ENCODE peak calls at places on chromosomes 11 and 22, in four cellular contexts. One of them, this sample, is unnamed.

GRCh38 chr22:17874231-17874630 is 100.0 kb upstream of the BID start:
- DNase-seq in CD4-positive, alpha-beta memory T cell: no peak
- DNase-seq in iPS DF 19.7: no peak
- DNase-seq in fibroblast of pulmonary artery: no peak
- DNase-seq in this sample: no peak

GRCh38 chr22:21921729-21922128 is 30.9 kb downstream of the PPM1F start:
- DNase-seq in CD4-positive, alpha-beta memory T cell: no peak
- DNase-seq in iPS DF 19.7: no peak
- DNase-seq in fibroblast of pulmonary artery: no peak
- DNase-seq in this sample: no peak

GRCh38 chr11:100740440-100740839 is 53.4 kb downstream of the ARHGAP42 start:
- DNase-seq in CD4-positive, alpha-beta memory T cell: no peak
- DNase-seq in iPS DF 19.7: no peak
- DNase-seq in fibroblast of pulmonary artery: peak; percentile 75
- DNase-seq in this sample: peak; percentile 47

GRCh38 chr11:117597083-117597482 is 199.9 kb downstream of the DSCAML1 start:
- DNase-seq in CD4-positive, alpha-beta memory T cell: peak; percentile 24
- DNase-seq in iPS DF 19.7: no peak
- DNase-seq in fibroblast of pulmonary artery: peak; percentile 47
- DNase-seq in this sample: peak; percentile 36

GRCh38 chr22:32499666-32500065 is 25.1 kb downstream of the FBXO7 start:
- DNase-seq in CD4-positive, alpha-beta memory T cell: no peak
- DNase-seq in iPS DF 19.7: no peak
- DNase-seq in fibroblast of pulmonary artery: no peak
- DNase-seq in this sample: no peak

GRCh38 chr11:114366331-114367243 is 33.7 kb downstream of the C11orf71 start:
- DNase-seq in CD4-positive, alpha-beta memory T cell: no peak
- DNase-seq in iPS DF 19.7: no peak
- DNase-seq in fibroblast of pulmonary artery: peak; percentile 88
- DNase-seq in this sample: peak; percentile 63

GRCh38 chr11:68430801-68431200 is 29.8 kb upstream of the PPP6R3 start:
- DNase-seq in CD4-positive, alpha-beta memory T cell: no peak
- DNase-seq in iPS DF 19.7: no peak
- DNase-seq in fibroblast of pulmonary artery: no peak
- DNase-seq in this sample: no peak

GRCh38 chr11:131544591-131544990 is 174.2 kb downstream of the NTM start:
- DNase-seq in CD4-positive, alpha-beta memory T cell: no peak
- DNase-seq in iPS DF 19.7: no peak
- DNase-seq in fibroblast of pulmonary artery: no peak
- DNase-seq in this sample: no peak

GRCh38 chr11:118168751-118169150 is 7.7 kb downstream of the SCN2B start:
- DNase-seq in CD4-positive, alpha-beta memory T cell: no peak
- DNase-seq in iPS DF 19.7: no peak
- DNase-seq in fibroblast of pulmonary artery: no peak
- DNase-seq in this sample: no peak

GRCh38 chr22:44181033-44181911 is 547 bp downstream of the PARVG start:
- DNase-seq in CD4-positive, alpha-beta memory T cell: peak; percentile 52
- DNase-seq in iPS DF 19.7: no peak
- DNase-seq in fibroblast of pulmonary artery: no peak
- DNase-seq in this sample: peak; percentile 46

GRCh38 chr11:68976095-68976494 is 4.7 kb downstream of the MRGPRD start:
- DNase-seq in CD4-positive, alpha-beta memory T cell: no peak
- DNase-seq in iPS DF 19.7: no peak
- DNase-seq in fibroblast of pulmonary artery: no peak
- DNase-seq in this sample: no peak

GRCh38 chr11:3971756-3972404 is 116.4 kb downstream of the STIM1 start:
- DNase-seq in CD4-positive, alpha-beta memory T cell: no peak
- DNase-seq in iPS DF 19.7: no peak
- DNase-seq in fibroblast of pulmonary artery: no peak
- DNase-seq in this sample: peak; percentile 48

GRCh38 chr11:80929406-80929805 is 1488.6 kb upstream of the TENM4 start:
- DNase-seq in CD4-positive, alpha-beta memory T cell: no peak
- DNase-seq in iPS DF 19.7: no peak
- DNase-seq in fibroblast of pulmonary artery: no peak
- DNase-seq in this sample: no peak

GRCh38 chr22:23122216-23122957 is 19.4 kb downstream of the RSPH14 start:
- DNase-seq in CD4-positive, alpha-beta memory T cell: no peak
- DNase-seq in iPS DF 19.7: no peak
- DNase-seq in fibroblast of pulmonary artery: no peak
- DNase-seq in this sample: no peak

GRCh38 chr11:86790867-86791849 is 9.2 kb upstream of the PRSS23 start:
- DNase-seq in CD4-positive, alpha-beta memory T cell: no peak
- DNase-seq in iPS DF 19.7: no peak
- DNase-seq in fibroblast of pulmonary artery: no peak
- DNase-seq in this sample: no peak

GRCh38 chr11:74687237-74688005 is 43.8 kb downstream of the CHRDL2 start:
- DNase-seq in CD4-positive, alpha-beta memory T cell: no peak
- DNase-seq in iPS DF 19.7: no peak
- DNase-seq in fibroblast of pulmonary artery: no peak
- DNase-seq in this sample: peak; percentile 54

GRCh38 chr11:106889718-106890117 is 128.6 kb downstream of the GUCY1A2 start:
- DNase-seq in CD4-positive, alpha-beta memory T cell: no peak
- DNase-seq in iPS DF 19.7: no peak
- DNase-seq in fibroblast of pulmonary artery: no peak
- DNase-seq in this sample: no peak

GRCh38 chr11:19973136-19973635 is 187.1 kb downstream of the DBX1 start:
- DNase-seq in CD4-positive, alpha-beta memory T cell: no peak
- DNase-seq in iPS DF 19.7: no peak
- DNase-seq in fibroblast of pulmonary artery: no peak
- DNase-seq in this sample: no peak

GRCh38 chr22:45127866-45128265 is 35.9 kb upstream of the NUP50 start:
- DNase-seq in CD4-positive, alpha-beta memory T cell: no peak
- DNase-seq in iPS DF 19.7: no peak
- DNase-seq in fibroblast of pulmonary artery: peak; percentile 22
- DNase-seq in this sample: no peak

GRCh38 chr22:35043932-35044319 is 22.0 kb upstream of the ISX start:
- DNase-seq in CD4-positive, alpha-beta memory T cell: no peak
- DNase-seq in iPS DF 19.7: no peak
- DNase-seq in fibroblast of pulmonary artery: no peak
- DNase-seq in this sample: no peak

GRCh38 chr22:36305813-36306212 is 52.9 kb downstream of the APOL1 start:
- DNase-seq in CD4-positive, alpha-beta memory T cell: no peak
- DNase-seq in iPS DF 19.7: no peak
- DNase-seq in fibroblast of pulmonary artery: no peak
- DNase-seq in this sample: no peak

GRCh38 chr22:41341990-41342389 is 39.8 kb upstream of the TEF start:
- DNase-seq in CD4-positive, alpha-beta memory T cell: no peak
- DNase-seq in iPS DF 19.7: no peak
- DNase-seq in fibroblast of pulmonary artery: no peak
- DNase-seq in this sample: no peak

GRCh38 chr11:28447226-28447625 is 339.0 kb downstream of the METTL15 start:
- DNase-seq in CD4-positive, alpha-beta memory T cell: no peak
- DNase-seq in iPS DF 19.7: no peak
- DNase-seq in fibroblast of pulmonary artery: peak; percentile 35
- DNase-seq in this sample: peak; percentile 7

GRCh38 chr11:110524227-110524626 is 94.5 kb downstream of the FDX1 start:
- DNase-seq in CD4-positive, alpha-beta memory T cell: no peak
- DNase-seq in iPS DF 19.7: no peak
- DNase-seq in fibroblast of pulmonary artery: peak; percentile 65
- DNase-seq in this sample: peak; percentile 91

GRCh38 chr11:32310218-32310601 is 125.1 kb downstream of the WT1 start:
- DNase-seq in CD4-positive, alpha-beta memory T cell: no peak
- DNase-seq in iPS DF 19.7: no peak
- DNase-seq in fibroblast of pulmonary artery: no peak
- DNase-seq in this sample: peak; percentile 29

GRCh38 chr11:60938500-60938899 is 13.5 kb downstream of the SLC15A3 start:
- DNase-seq in CD4-positive, alpha-beta memory T cell: no peak
- DNase-seq in iPS DF 19.7: no peak
- DNase-seq in fibroblast of pulmonary artery: no peak
- DNase-seq in this sample: no peak

GRCh38 chr11:8934735-8935478 is 2.2 kb upstream of the C11orf16 start:
- DNase-seq in CD4-positive, alpha-beta memory T cell: no peak
- DNase-seq in iPS DF 19.7: no peak
- DNase-seq in fibroblast of pulmonary artery: peak; percentile 71
- DNase-seq in this sample: peak; percentile 91

GRCh38 chr22:20591660-20592310 is 84.4 kb downstream of the MED15 start:
- DNase-seq in CD4-positive, alpha-beta memory T cell: no peak
- DNase-seq in iPS DF 19.7: no peak
- DNase-seq in fibroblast of pulmonary artery: no peak
- DNase-seq in this sample: peak; percentile 75

GRCh38 chr22:49959782-49960158 is 802 bp upstream of the PIM3 start:
- DNase-seq in CD4-positive, alpha-beta memory T cell: no peak
- DNase-seq in iPS DF 19.7: no peak
- DNase-seq in fibroblast of pulmonary artery: no peak
- DNase-seq in this sample: peak; percentile 49

GRCh38 chr11:117919326-117920275 is 9.6 kb downstream of the TMPRSS13 start:
- DNase-seq in CD4-positive, alpha-beta memory T cell: no peak
- DNase-seq in iPS DF 19.7: no peak
- DNase-seq in fibroblast of pulmonary artery: no peak
- DNase-seq in this sample: no peak

GRCh38 chr11:119254239-119254638 is 48.1 kb downstream of the CBL start:
- DNase-seq in CD4-positive, alpha-beta memory T cell: no peak
- DNase-seq in iPS DF 19.7: no peak
- DNase-seq in fibroblast of pulmonary artery: no peak
- DNase-seq in this sample: no peak

GRCh38 chr11:6992457-6993431 is 27.4 kb downstream of the ZNF214 start:
- DNase-seq in CD4-positive, alpha-beta memory T cell: no peak
- DNase-seq in iPS DF 19.7: no peak
- DNase-seq in fibroblast of pulmonary artery: peak; percentile 82
- DNase-seq in this sample: peak; percentile 91

GRCh38 chr11:112477929-112478317 is 217.3 kb upstream of the PLET1 start:
- DNase-seq in CD4-positive, alpha-beta memory T cell: no peak
- DNase-seq in iPS DF 19.7: no peak
- DNase-seq in fibroblast of pulmonary artery: no peak
- DNase-seq in this sample: no peak

GRCh38 chr22:29994941-29995340 is 85.3 kb upstream of the HORMAD2 start:
- DNase-seq in CD4-positive, alpha-beta memory T cell: no peak
- DNase-seq in iPS DF 19.7: no peak
- DNase-seq in fibroblast of pulmonary artery: peak; percentile 54
- DNase-seq in this sample: peak; percentile 19

GRCh38 chr11:118215765-118216164 is 9.0 kb downstream of the JAML start:
- DNase-seq in CD4-positive, alpha-beta memory T cell: no peak
- DNase-seq in iPS DF 19.7: no peak
- DNase-seq in fibroblast of pulmonary artery: no peak
- DNase-seq in this sample: no peak

GRCh38 chr11:124669193-124669592 is 4.3 kb downstream of the SIAE start:
- DNase-seq in CD4-positive, alpha-beta memory T cell: peak; percentile 60
- DNase-seq in iPS DF 19.7: no peak
- DNase-seq in fibroblast of pulmonary artery: peak; percentile 73
- DNase-seq in this sample: peak; percentile 30

GRCh38 chr22:30423296-30423958 is 2.1 kb upstream of the MTFP1 start:
- DNase-seq in CD4-positive, alpha-beta memory T cell: no peak
- DNase-seq in iPS DF 19.7: no peak
- DNase-seq in fibroblast of pulmonary artery: no peak
- DNase-seq in this sample: no peak

This sample was measured in fibroblast of lung.